ENCODE peak calls at places on chromosomes 3 and 15, in seven cellular contexts. E is MM.1S; O is AG04449; L is naive thymus-derived CD8-positive, alpha-beta T cell; S is putamen; B is tibial artery; X is HS-5. H is an unnamed sample.

GRCh38 chr3:81592101-81592500 is 169.3 kb downstream of the GBE1 start:
- DNase-seq in E (no peak), O (peak; percentile 7), L (no peak), S (no peak), B (no peak), X (no peak), H (peak; percentile 8)

GRCh38 chr15:63517202-63517601 is 12.8 kb downstream of the USP3 start:
- DNase-seq in E (no peak), O (no peak), L (no peak), S (no peak), B (no peak), X (no peak), H (no peak)

GRCh38 chr15:52137432-52138357 is 25.1 kb upstream of the BCL2L10 start:
- DNase-seq in E (no peak), O (no peak), L (no peak), S (no peak), B (no peak), X (no peak), H (no peak)

GRCh38 chr15:66622677-66623076 is 56.9 kb upstream of the LCTL start:
- DNase-seq in E (no peak), O (no peak), L (no peak), S (no peak), B (no peak), X (no peak), H (no peak)

GRCh38 chr15:99683000-99683670 is 50.1 kb downstream of the LYSMD4 start:
- DNase-seq in E (no peak), O (no peak), L (no peak), S (no peak), B (no peak), X (no peak), H (no peak)

GRCh38 chr15:81531141-81531592 is 157.2 kb upstream of the TMC3 start:
- DNase-seq in E (no peak), O (no peak), L (no peak), S (no peak), B (no peak), X (no peak), H (no peak)

GRCh38 chr3:44960387-44961026 is 15.5 kb downstream of the ZDHHC3 start:
- DNase-seq in E (no peak), O (no peak), L (no peak), S (no peak), B (no peak), X (no peak), H (no peak)

GRCh38 chr3:170357920-170358854 is 672 bp downstream of the SKIL start:
- DNase-seq in E (peak; percentile 66), O (no peak), L (peak; percentile 68), S (peak; percentile 78), B (peak; percentile 91), X (no peak), H (no peak)

GRCh38 chr3:182909318-182910040 is 70.9 kb downstream of the DCUN1D1 start:
- DNase-seq in E (peak; percentile 27), O (no peak), L (no peak), S (no peak), B (no peak), X (no peak), H (no peak)

GRCh38 chr15:91790826-91791225 is 62.7 kb upstream of the SLCO3A1 start:
- DNase-seq in E (no peak), O (no peak), L (no peak), S (no peak), B (no peak), X (no peak), H (no peak)

GRCh38 chr15:43518073-43518761 is 809 bp downstream of the MAP1A start:
- DNase-seq in E (no peak), O (no peak), L (no peak), S (peak; percentile 88), B (no peak), X (no peak), H (no peak)

GRCh38 chr15:76328962-76329361 is 7.6 kb upstream of the ISL2 start:
- DNase-seq in E (no peak), O (no peak), L (no peak), S (no peak), B (no peak), X (no peak), H (no peak)

GRCh38 chr15:101520395-101520794 is 30.9 kb upstream of the PCSK6 start:
- DNase-seq in E (no peak), O (no peak), L (no peak), S (peak; percentile 60), B (peak; percentile 23), X (no peak), H (no peak)

GRCh38 chr15:61188168-61188567 is 40.9 kb downstream of the RORA start:
- DNase-seq in E (no peak), O (no peak), L (no peak), S (no peak), B (no peak), X (no peak), H (no peak)

GRCh38 chr3:15317164-15317477 is 15.3 kb downstream of the SH3BP5 start:
- DNase-seq in E (no peak), O (no peak), L (no peak), S (no peak), B (peak; percentile 82), X (no peak), H (no peak)

GRCh38 chr3:14179114-14179465 is 473 bp downstream of the LSM3 start:
- DNase-seq in E (no peak), O (no peak), L (no peak), S (no peak), B (no peak), X (no peak), H (no peak)

GRCh38 chr3:12755754-12756153 is 3.3 kb downstream of the TMEM40 start:
- DNase-seq in E (no peak), O (no peak), L (no peak), S (no peak), B (no peak), X (no peak), H (no peak)

GRCh38 chr3:100548053-100548452 is 55.6 kb downstream of the TMEM45A start:
- DNase-seq in E (no peak), O (no peak), L (no peak), S (no peak), B (no peak), X (no peak), H (no peak)

GRCh38 chr15:89740137-89740536 is 10.9 kb downstream of the MESP1 start:
- DNase-seq in E (peak; percentile 74), O (no peak), L (no peak), S (peak; percentile 49), B (no peak), X (peak; percentile 35), H (peak; percentile 53)

GRCh38 chr3:184593201-184593922 is 31.8 kb downstream of the EPHB3 start:
- DNase-seq in E (no peak), O (no peak), L (no peak), S (no peak), B (no peak), X (no peak), H (no peak)

GRCh38 chr15:92149029-92149428 is 244.7 kb upstream of the ST8SIA2 start:
- DNase-seq in E (no peak), O (no peak), L (no peak), S (no peak), B (no peak), X (no peak), H (no peak)

GRCh38 chr3:168671091-168671490 is 575.4 kb upstream of the GOLIM4 start:
- DNase-seq in E (no peak), O (no peak), L (no peak), S (no peak), B (no peak), X (no peak), H (no peak)

GRCh38 chr15:85398822-85399221 is 18.4 kb downstream of the AKAP13 start:
- DNase-seq in E (no peak), O (no peak), L (no peak), S (no peak), B (no peak), X (no peak), H (no peak)

H was measured in AG04450.